ENCODE peak calls at places on chromosome 1, in ten cellular contexts. R is left lung; Y is T-cell; N is activated T-helper 1 cell treated with anti-CD3 and anti-CD28 coated beads, Interleukin-12 subunit alpha, Interleukin-12 subunit beta, Interleukin-2, Interleukin-4 antibody, amounts not matched to agents 30 ng/mL and 10 ng/mL and 1 ng/mL, durations not matched to agents 14 hours and 24 hours and 36 hours; M is COR-L47; V is NCI-H1417 treated with DMSO at 0.1 percent for 48 hours; H is T-helper 1 cell; G is fibroblast of pulmonary artery; E is mucosa of gallbladder; P is T-helper 9 cell. X is an unnamed sample.

GRCh38 chr1:28756846-28757245 is 20.1 kb downstream of the YTHDF2 start:
- DNase-seq in R (no peak), Y (no peak), N (no peak), M (peak), V (no peak), H (no peak), G (peak), E (no peak), P (no peak), X (no peak)

GRCh38 chr1:53938136-53938830 is 7.2 kb downstream of the IFT25 start:
- DNase-seq in R (no peak), Y (no peak), N (no peak), M (no peak), V (no peak), H (no peak), G (no peak), E (no peak), P (no peak), X (no peak)

GRCh38 chr1:235341334-235341733 is 13.0 kb downstream of the GGPS1 start:
- DNase-seq in R (no peak), Y (no peak), N (no peak), M (no peak), V (no peak), H (no peak), G (no peak), E (no peak), P (no peak), X (no peak)

GRCh38 chr1:208159542-208160258 is 84.5 kb downstream of the PLXNA2 start:
- DNase-seq in R (no peak), Y (no peak), N (no peak), M (no peak), V (no peak), H (no peak), G (peak), E (no peak), P (no peak), X (no peak)

GRCh38 chr1:11413907-11414495 is 65.0 kb upstream of the DISP3 start:
- DNase-seq in R (no peak), Y (no peak), N (no peak), M (no peak), V (no peak), H (no peak), G (no peak), E (no peak), P (no peak), X (no peak)

GRCh38 chr1:22776051-22776611 is 65.5 kb downstream of the EPHB2 start:
- DNase-seq in R (peak), Y (no peak), N (no peak), M (peak), V (peak), H (no peak), G (no peak), E (no peak), P (no peak), X (no peak)

GRCh38 chr1:183577897-183578470 is 12.3 kb downstream of the NCF2 start:
- DNase-seq in R (no peak), Y (no peak), N (no peak), M (no peak), V (no peak), H (no peak), G (no peak), E (no peak), P (no peak), X (no peak)

GRCh38 chr1:247409869-247410544 is 6.0 kb upstream of the NLRP3 start:
- DNase-seq in R (no peak), Y (no peak), N (peak), M (no peak), V (no peak), H (peak), G (no peak), E (no peak), P (no peak), X (peak)

GRCh38 chr1:157963713-157964112 is 29.7 kb upstream of the KIRREL1 start:
- DNase-seq in R (peak), Y (peak), N (peak), M (peak), V (no peak), H (peak), G (peak), E (peak), P (peak), X (peak)

GRCh38 chr1:196180847-196181593 is 427.2 kb downstream of the KCNT2 start:
- DNase-seq in R (no peak), Y (no peak), N (no peak), M (no peak), V (no peak), H (no peak), G (peak), E (no peak), P (no peak), X (no peak)

GRCh38 chr1:114093624-114094302 is 59.9 kb downstream of the SYT6 start:
- DNase-seq in R (no peak), Y (no peak), N (no peak), M (no peak), V (no peak), H (no peak), G (peak), E (no peak), P (no peak), X (no peak)